ENCODE peak calls at places on chromosomes 16 and 17, in four cellular contexts. Q, T, N and J are unnamed samples.

GRCh38 chr17:76370261-76370993 is 14.0 kb upstream of the SPHK1 start:
- DNase-seq in Q (no peak), T (no peak), N (peak; percentile 91), J (peak; percentile 92)

GRCh38 chr17:73317554-73318426 is 6.0 kb upstream of the CDC42EP4 start:
- DNase-seq in Q (no peak), T (no peak), N (no peak), J (no peak)

GRCh38 chr16:31093132-31093703 is 1.4 kb downstream of the VKORC1 start:
- DNase-seq in Q (no peak), T (no peak), N (no peak), J (no peak)

GRCh38 chr17:35726609-35727460 is 4.6 kb upstream of the RASL10B start:
- DNase-seq in Q (no peak), T (no peak), N (peak; percentile 63), J (peak; percentile 77)

GRCh38 chr16:30533748-30534367 is 800 bp downstream of the ZNF747 start:
- DNase-seq in Q (no peak), T (no peak), N (no peak), J (no peak)

GRCh38 chr17:32588982-32589381 is 102.2 kb downstream of the CDK5R1 start:
- DNase-seq in Q (no peak), T (no peak), N (no peak), J (no peak)

GRCh38 chr16:18958621-18959578 is 24.8 kb upstream of the TMC7 start:
- DNase-seq in Q (no peak), T (no peak), N (no peak), J (no peak)

GRCh38 chr16:80746231-80746630 is 58.2 kb downstream of the CDYL2 start:
- DNase-seq in Q (no peak), T (no peak), N (no peak), J (no peak)

GRCh38 chr17:9928601-9929341 is 23.7 kb upstream of the RCVRN start:
- DNase-seq in Q (no peak), T (no peak), N (no peak), J (no peak)

GRCh38 chr17:80833952-80834895 is 157.4 kb upstream of the CHMP6 start:
- DNase-seq in Q (no peak), T (no peak), N (peak; percentile 46), J (peak; percentile 79)

GRCh38 chr17:8997994-8998628 is 23.2 kb upstream of the NTN1 start:
- DNase-seq in Q (peak; percentile 82), T (peak; percentile 31), N (peak; percentile 65), J (peak; percentile 74)

GRCh38 chr17:76240461-76241204 is at the start of gene RNF157:
- DNase-seq in Q (peak; percentile 68), T (no peak), N (peak; percentile 71), J (peak; percentile 68)

GRCh38 chr17:13385481-13385907 is 216.2 kb downstream of the HS3ST3A1 start:
- DNase-seq in Q (no peak), T (no peak), N (no peak), J (no peak)

GRCh38 chr16:17850626-17851265 is 380.0 kb upstream of the XYLT1 start:
- DNase-seq in Q (no peak), T (no peak), N (no peak), J (no peak)

GRCh38 chr16:70688266-70688742 is 2.5 kb upstream of the MTSS2 start:
- DNase-seq in Q (no peak), T (no peak), N (no peak), J (peak; percentile 81)

GRCh38 chr16:56825821-56826220 is 39.2 kb upstream of the SLC12A3 start:
- DNase-seq in Q (no peak), T (no peak), N (no peak), J (no peak)

GRCh38 chr16:11257131-11257938 is 1.3 kb upstream of the SOCS1 start:
- DNase-seq in Q (peak; percentile 63), T (no peak), N (peak; percentile 79), J (peak; percentile 89)

GRCh38 chr17:38911081-38911730 is 14.2 kb upstream of the LASP1NB start:
- DNase-seq in Q (no peak), T (no peak), N (no peak), J (peak; percentile 35)

GRCh38 chr17:64615025-64615677 is 47.0 kb downstream of the SMURF2 start:
- DNase-seq in Q (no peak), T (no peak), N (no peak), J (no peak)

GRCh38 chr17:51640108-51640622 is 379.8 kb downstream of the UTP18 start:
- DNase-seq in Q (peak; percentile 25), T (no peak), N (no peak), J (no peak)

GRCh38 chr17:82065193-82065637 is 389 bp downstream of the DUS1L start:
- DNase-seq in Q (peak; percentile 29), T (no peak), N (no peak), J (no peak)

GRCh38 chr17:82936768-82937171 is 96.9 kb upstream of the ZNF750 start:
- DNase-seq in Q (no peak), T (no peak), N (peak; percentile 16), J (no peak)

GRCh38 chr16:23500212-23500865 is 10.0 kb downstream of the GGA2 start:
- DNase-seq in Q (no peak), T (no peak), N (no peak), J (no peak)

GRCh38 chr17:19269102-19269501 is 31.9 kb downstream of the EPN2 start:
- DNase-seq in Q (no peak), T (no peak), N (no peak), J (no peak)

GRCh38 chr17:34647511-34647910 is 68.1 kb downstream of the TMEM132E start:
- DNase-seq in Q (no peak), T (no peak), N (no peak), J (no peak)

GRCh38 chr17:51487947-51488346 is 227.6 kb downstream of the UTP18 start:
- DNase-seq in Q (peak; percentile 16), T (no peak), N (no peak), J (no peak)